ENCODE peak calls at places on chromosomes 5 and 9, in four cellular contexts. One of them, this sample, is unnamed.

GRCh38 chr5:159899067-159900049 is 16.9 kb upstream of the ADRA1B start:
- DNase-seq in cardiac muscle cell: no peak
- DNase-seq in WERI-Rb-1: no peak
- DNase-seq in aorta: no peak
- DNase-seq in this sample: no peak

GRCh38 chr9:136538599-136539426 is 7.0 kb downstream of the NOTCH1 start:
- DNase-seq in cardiac muscle cell: no peak
- DNase-seq in aorta: no peak
- DNase-seq in WERI-Rb-1: no peak
- DNase-seq in this sample: peak; percentile 70

GRCh38 chr5:159749146-159749545 is 167.1 kb upstream of the ADRA1B start:
- DNase-seq in WERI-Rb-1: no peak
- DNase-seq in cardiac muscle cell: no peak
- DNase-seq in aorta: no peak
- DNase-seq in this sample: no peak

GRCh38 chr9:108083160-108083559 is 593.6 kb upstream of the KLF4 start:
- DNase-seq in aorta: no peak
- DNase-seq in cardiac muscle cell: no peak
- DNase-seq in WERI-Rb-1: no peak
- DNase-seq in this sample: no peak

GRCh38 chr9:120868676-120869359 is 8.2 kb downstream of the PHF19 start:
- DNase-seq in cardiac muscle cell: peak; percentile 96
- DNase-seq in WERI-Rb-1: peak; percentile 62
- DNase-seq in aorta: peak; percentile 98
- DNase-seq in this sample: peak; percentile 97

GRCh38 chr9:130707225-130707976 is 13.8 kb downstream of the EXOSC2 start:
- DNase-seq in cardiac muscle cell: peak; percentile 73
- DNase-seq in aorta: peak; percentile 71
- DNase-seq in WERI-Rb-1: peak; percentile 81
- DNase-seq in this sample: peak; percentile 61

GRCh38 chr5:165928971-165929370 is 2362.5 kb upstream of the WWC1 start:
- DNase-seq in aorta: no peak
- DNase-seq in WERI-Rb-1: no peak
- DNase-seq in cardiac muscle cell: no peak
- DNase-seq in this sample: no peak

GRCh38 chr5:168193518-168194240 is 97.8 kb upstream of the WWC1 start:
- DNase-seq in WERI-Rb-1: no peak
- DNase-seq in aorta: no peak
- DNase-seq in cardiac muscle cell: no peak
- DNase-seq in this sample: no peak

GRCh38 chr5:10702040-10702629 is 58.9 kb downstream of the DAP start:
- DNase-seq in cardiac muscle cell: no peak
- DNase-seq in WERI-Rb-1: no peak
- DNase-seq in aorta: peak; percentile 66
- DNase-seq in this sample: no peak

GRCh38 chr9:2040828-2041227 is 25.7 kb downstream of the SMARCA2 start:
- DNase-seq in aorta: no peak
- DNase-seq in WERI-Rb-1: no peak
- DNase-seq in cardiac muscle cell: no peak
- DNase-seq in this sample: no peak

GRCh38 chr5:73912755-73913365 is 286.9 kb downstream of the ARHGEF28 start:
- DNase-seq in cardiac muscle cell: no peak
- DNase-seq in aorta: no peak
- DNase-seq in WERI-Rb-1: no peak
- DNase-seq in this sample: no peak

GRCh38 chr5:172412724-172413260 is 41.5 kb downstream of the SH3PXD2B start:
- DNase-seq in WERI-Rb-1: no peak
- DNase-seq in aorta: peak; percentile 91
- DNase-seq in cardiac muscle cell: no peak
- DNase-seq in this sample: peak; percentile 92

GRCh38 chr5:156094001-156094400 is 233.0 kb upstream of the SGCD start:
- DNase-seq in cardiac muscle cell: peak; percentile 23
- DNase-seq in aorta: no peak
- DNase-seq in WERI-Rb-1: no peak
- DNase-seq in this sample: peak; percentile 21

GRCh38 chr5:22238047-22238446 is 615.1 kb downstream of the CDH12 start:
- DNase-seq in cardiac muscle cell: no peak
- DNase-seq in WERI-Rb-1: no peak
- DNase-seq in aorta: no peak
- DNase-seq in this sample: no peak

GRCh38 chr9:78235296-78235770 is 542 bp upstream of the CEP78 start:
- DNase-seq in cardiac muscle cell: no peak
- DNase-seq in aorta: no peak
- DNase-seq in WERI-Rb-1: no peak
- DNase-seq in this sample: no peak

GRCh38 chr9:105976257-105976656 is 281.9 kb downstream of the TMEM38B start:
- DNase-seq in aorta: no peak
- DNase-seq in cardiac muscle cell: no peak
- DNase-seq in WERI-Rb-1: peak; percentile 45
- DNase-seq in this sample: no peak

GRCh38 chr5:173392172-173392571 is 64.0 kb upstream of the STC2 start:
- DNase-seq in aorta: no peak
- DNase-seq in WERI-Rb-1: no peak
- DNase-seq in cardiac muscle cell: no peak
- DNase-seq in this sample: no peak

GRCh38 chr9:20012232-20012631 is 223.4 kb upstream of the SLC24A2 start:
- DNase-seq in aorta: no peak
- DNase-seq in cardiac muscle cell: no peak
- DNase-seq in WERI-Rb-1: no peak
- DNase-seq in this sample: no peak

GRCh38 chr9:14992025-14992424 is 81.8 kb upstream of the FREM1 start:
- DNase-seq in cardiac muscle cell: no peak
- DNase-seq in aorta: no peak
- DNase-seq in WERI-Rb-1: no peak
- DNase-seq in this sample: no peak

GRCh38 chr9:14993891-14994554 is 83.8 kb upstream of the FREM1 start:
- DNase-seq in aorta: no peak
- DNase-seq in WERI-Rb-1: no peak
- DNase-seq in cardiac muscle cell: no peak
- DNase-seq in this sample: no peak

GRCh38 chr9:14993061-14993800 is 83.0 kb upstream of the FREM1 start:
- DNase-seq in WERI-Rb-1: peak; percentile 72
- DNase-seq in aorta: peak; percentile 93
- DNase-seq in cardiac muscle cell: peak; percentile 95
- DNase-seq in this sample: peak; percentile 92

GRCh38 chr9:14994738-14995137 is 84.5 kb upstream of the FREM1 start:
- DNase-seq in cardiac muscle cell: no peak
- DNase-seq in aorta: no peak
- DNase-seq in WERI-Rb-1: no peak
- DNase-seq in this sample: no peak

DNA sequence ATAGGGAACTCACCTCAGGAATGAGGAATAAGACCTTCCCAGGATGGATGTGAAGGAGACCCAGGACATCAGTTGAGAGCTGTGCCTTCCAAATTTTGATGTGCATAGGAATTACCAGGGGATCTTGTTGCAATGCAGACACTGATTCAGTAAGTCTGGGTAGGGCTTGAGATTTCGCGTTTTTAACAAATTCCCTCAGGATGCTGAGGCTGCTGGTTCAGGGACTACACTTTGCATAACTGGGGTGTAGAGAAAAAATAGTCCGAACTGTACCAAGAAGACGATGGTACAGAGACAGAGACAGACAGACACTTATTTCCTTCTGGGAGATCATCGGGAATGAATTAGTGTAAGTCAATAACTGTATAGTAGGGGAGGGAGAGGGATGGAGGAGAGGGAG is 82.3 kb upstream of the FREM1 start:
- DNase-seq in aorta: no peak
- DNase-seq in cardiac muscle cell: no peak
- DNase-seq in WERI-Rb-1: no peak
- DNase-seq in this sample: no peak
- H3K4me3 ChIP-seq in aorta: peak overlapping the region; percentile 14
- H3K4me3 ChIP-seq in cardiac muscle cell: peak overlapping the region; percentile 61
- H3K4me3 ChIP-seq in WERI-Rb-1: peak overlapping the region; percentile 48
- H3K4me3 ChIP-seq in this sample: peak overlapping the region; percentile 64

DNA sequence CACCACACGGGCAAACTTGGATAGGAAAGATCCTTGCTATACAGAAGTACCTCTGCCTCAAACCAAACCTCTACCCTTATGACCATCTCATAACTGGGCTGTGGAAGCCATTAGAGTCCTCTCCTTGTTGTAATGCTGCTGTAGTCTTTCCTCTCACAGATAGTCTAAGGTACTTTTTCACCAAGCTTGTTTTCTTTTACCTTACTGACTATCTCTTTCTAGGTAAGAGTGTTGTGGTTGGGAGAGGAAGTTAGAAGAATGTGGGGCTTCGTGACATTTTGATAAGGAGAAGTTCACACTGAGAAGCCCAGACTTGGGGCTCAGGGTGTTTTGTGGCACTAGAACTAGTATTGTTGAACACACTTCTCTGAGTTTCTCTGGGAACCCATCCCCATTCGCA is 8.9 kb downstream of the CFAP95 start:
- DNase-seq in aorta: no peak
- DNase-seq in WERI-Rb-1: no peak
- DNase-seq in cardiac muscle cell: no peak
- DNase-seq in this sample: no peak
- H3K4me3 ChIP-seq in aorta: no peak overlapping the region
- H3K4me3 ChIP-seq in WERI-Rb-1: no peak overlapping the region
- H3K4me3 ChIP-seq in cardiac muscle cell: no peak overlapping the region
- H3K4me3 ChIP-seq in this sample: no peak overlapping the region

DNA sequence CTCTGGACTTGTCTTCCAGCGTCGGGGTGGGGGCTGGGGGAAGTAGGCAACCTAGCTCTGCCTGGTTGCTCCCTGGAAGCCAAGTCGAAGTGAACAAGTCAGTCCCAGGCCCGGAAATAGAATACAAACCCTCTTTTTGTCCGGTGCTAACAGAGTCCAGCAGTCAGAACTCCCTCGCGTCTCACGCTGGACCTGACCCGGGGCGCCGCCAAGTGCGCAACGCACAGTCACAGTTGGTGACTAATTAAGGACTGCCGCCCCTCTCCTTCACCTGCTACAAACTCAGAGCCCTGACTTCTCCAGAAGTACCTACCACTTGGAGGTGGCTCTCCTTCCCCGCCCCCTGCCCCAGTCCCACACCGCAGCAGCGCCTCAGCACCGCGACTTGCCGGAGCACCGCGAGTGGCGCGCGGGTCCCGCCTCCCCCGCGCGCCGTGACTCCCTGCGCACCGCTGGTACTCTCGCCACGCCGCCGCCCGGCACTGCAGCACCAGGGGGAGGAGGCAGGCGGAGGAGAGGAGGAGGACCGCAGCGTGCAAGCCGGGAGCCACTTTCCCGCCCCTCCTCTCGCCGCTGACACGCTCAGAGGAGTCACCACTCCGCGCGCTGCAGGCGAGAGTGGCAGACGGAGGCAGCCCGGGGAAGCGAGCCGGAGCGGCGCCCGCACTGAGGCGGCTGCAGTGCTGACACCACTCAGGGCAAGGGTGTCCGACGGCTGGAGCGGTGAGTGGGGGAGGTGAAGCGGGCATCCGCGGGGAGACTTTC is at the start of gene SV2C:
- DNase-seq in cardiac muscle cell: peak; percentile 55
- DNase-seq in WERI-Rb-1: peak; percentile 67
- DNase-seq in aorta: no peak
- DNase-seq in this sample: peak; percentile 26
- H3K4me3 ChIP-seq in cardiac muscle cell: peak within 1 kb of the TSS; percentile 24
- H3K4me3 ChIP-seq in WERI-Rb-1: peak within 1 kb of the TSS; percentile 64
- H3K4me3 ChIP-seq in aorta: no peak within 1 kb of the TSS
- H3K4me3 ChIP-seq in this sample: peak within 1 kb of the TSS; percentile 45

GRCh38 chr9:137630684-137631083 is 11.9 kb downstream of the EHMT1 start:
- DNase-seq in cardiac muscle cell: no peak
- DNase-seq in aorta: peak; percentile 0
- DNase-seq in WERI-Rb-1: no peak
- DNase-seq in this sample: no peak
- H3K4me3 ChIP-seq in cardiac muscle cell: no peak overlapping the region
- H3K4me3 ChIP-seq in aorta: no peak overlapping the region
- H3K4me3 ChIP-seq in WERI-Rb-1: no peak overlapping the region
- H3K4me3 ChIP-seq in this sample: no peak overlapping the region

GRCh38 chr9:14301006-14301405 is 12.9 kb downstream of the NFIB start:
- DNase-seq in aorta: no peak
- DNase-seq in WERI-Rb-1: no peak
- DNase-seq in cardiac muscle cell: no peak
- DNase-seq in this sample: no peak
- H3K4me3 ChIP-seq in aorta: peak overlapping the region; percentile 59
- H3K4me3 ChIP-seq in WERI-Rb-1: no peak overlapping the region
- H3K4me3 ChIP-seq in cardiac muscle cell: no peak overlapping the region
- H3K4me3 ChIP-seq in this sample: no peak overlapping the region

DNA sequence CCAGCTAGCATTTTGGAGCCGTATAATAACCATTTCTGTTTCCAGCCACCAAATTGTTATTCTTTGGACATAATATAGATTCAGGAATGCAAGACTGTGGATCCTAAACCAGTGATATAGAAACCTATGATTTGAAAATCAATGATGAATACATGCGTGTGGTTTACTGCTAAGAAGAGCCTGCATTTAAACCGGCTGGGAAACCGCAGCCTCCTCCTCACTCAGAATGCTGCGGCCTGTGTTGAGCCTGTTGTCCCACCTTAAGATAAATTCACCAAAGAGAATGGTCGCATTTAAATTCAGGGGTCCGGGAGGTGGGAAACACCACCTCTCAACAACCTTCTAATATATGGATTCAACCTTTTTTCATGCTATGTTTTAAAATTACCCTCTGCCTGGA is 148.0 kb downstream of the MEF2C start:
- DNase-seq in WERI-Rb-1: no peak
- DNase-seq in cardiac muscle cell: no peak
- DNase-seq in aorta: no peak
- DNase-seq in this sample: no peak
- H3K4me3 ChIP-seq in WERI-Rb-1: no peak overlapping the region
- H3K4me3 ChIP-seq in cardiac muscle cell: no peak overlapping the region
- H3K4me3 ChIP-seq in aorta: peak overlapping the region; percentile 1
- H3K4me3 ChIP-seq in this sample: peak overlapping the region; percentile 21

DNA sequence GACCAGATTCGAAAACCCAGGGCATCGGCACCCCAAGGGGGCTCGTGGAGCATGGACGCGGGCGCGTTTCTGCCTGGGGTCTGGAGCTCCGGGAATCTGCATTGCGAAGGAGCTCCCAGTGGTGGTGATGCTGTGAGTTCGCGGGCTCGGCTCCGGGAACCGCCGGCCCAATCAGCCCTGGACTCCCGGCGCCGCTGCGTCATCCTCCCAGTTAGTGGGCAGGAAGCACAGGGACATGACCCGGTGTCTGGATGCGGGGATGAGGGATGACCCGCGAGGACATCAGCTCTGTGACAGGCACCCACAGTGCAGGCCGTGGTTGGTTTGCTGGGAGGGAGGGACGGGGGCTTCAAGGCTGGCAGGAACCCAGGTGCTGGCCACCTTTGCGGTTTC is 950 bp downstream of the NXNL2 start:
- DNase-seq in aorta: peak; percentile 58
- DNase-seq in WERI-Rb-1: no peak
- DNase-seq in cardiac muscle cell: no peak
- DNase-seq in this sample: peak; percentile 67
- H3K4me3 ChIP-seq in aorta: no peak overlapping the region
- H3K4me3 ChIP-seq in WERI-Rb-1: no peak overlapping the region
- H3K4me3 ChIP-seq in cardiac muscle cell: no peak overlapping the region
- H3K4me3 ChIP-seq in this sample: no peak overlapping the region

This sample was measured in heart left ventricle.